ENCODE peak calls at places on chromosomes 16 and 17, in nine cellular contexts. G is NB4, I is fibroblast of lung, P is heart left ventricle, D is tibial artery, Z is endodermal cell, C is body of pancreas, U is cardiac muscle cell, L is fibroblast of the aortic adventitia. T is an unnamed sample.

GRCh38 chr17:79038545-79039135 is 14.7 kb downstream of the C1QTNF1 start:
- DNase-seq in L (peak), G (no peak), I (peak), D (peak), P (no peak), C (no peak), U (peak), Z (peak), T (peak)

GRCh38 chr17:63095459-63095858 is 129.4 kb downstream of the TANC2 start:
- DNase-seq in I (peak), G (no peak), D (no peak), L (no peak), U (no peak), P (no peak), C (no peak), Z (no peak), T (no peak)

GRCh38 chr17:75262112-75262606 is 480 bp downstream of the MRPS7 start:
- DNase-seq in C (no peak), I (peak), G (peak), L (no peak), Z (no peak), D (no peak), P (no peak), U (no peak), T (no peak)

GRCh38 chr17:81831957-81832607 is 1.0 kb downstream of the MCRIP1 start:
- DNase-seq in Z (no peak), P (peak), I (peak), C (peak), G (peak), L (peak), D (peak), U (no peak), T (no peak)

GRCh38 chr17:40021471-40021961 is 6.3 kb downstream of the CSF3 start:
- DNase-seq in U (peak), Z (no peak), L (peak), C (no peak), D (peak), G (no peak), I (peak), P (no peak), T (no peak)

GRCh38 chr17:3744032-3744431 is 20.3 kb downstream of the HASPIN start:
- DNase-seq in C (no peak), L (no peak), G (no peak), Z (no peak), P (no peak), U (no peak), I (peak), D (no peak), T (no peak)

GRCh38 chr16:77113835-77114234 is 77.2 kb upstream of the MON1B start:
- DNase-seq in I (no peak), P (peak), L (no peak), C (peak), D (no peak), G (no peak), U (peak), Z (no peak), T (no peak)

GRCh38 chr16:7405166-7405565 is 72.5 kb downstream of the RBFOX1 start:
- DNase-seq in Z (peak), U (no peak), C (peak), L (no peak), D (no peak), G (no peak), P (peak), I (no peak), T (no peak)

GRCh38 chr16:1763521-1764511 is 7.5 kb downstream of the NME3 start:
- DNase-seq in U (peak), I (peak), C (no peak), D (no peak), P (no peak), G (no peak), L (no peak), Z (peak), T (no peak)

GRCh38 chr16:89019511-89019910 is 42.5 kb upstream of the CBFA2T3 start:
- DNase-seq in L (no peak), I (no peak), D (no peak), C (no peak), P (no peak), Z (peak), G (no peak), U (no peak), T (no peak)

GRCh38 chr17:64095144-64095882 is 34.6 kb downstream of the ERN1 start:
- DNase-seq in G (no peak), Z (no peak), C (peak), L (no peak), U (no peak), D (no peak), P (no peak), I (no peak), T (no peak)

GRCh38 chr16:16001856-16002255 is 52.4 kb downstream of the ABCC1 start:
- DNase-seq in P (no peak), Z (no peak), I (no peak), D (no peak), C (peak), U (no peak), L (no peak), G (no peak), T (no peak)

GRCh38 chr17:80832266-80832676 is 159.4 kb upstream of the CHMP6 start:
- DNase-seq in U (peak), L (peak), P (peak), C (peak), G (no peak), I (peak), Z (peak), D (no peak), T (no peak)

GRCh38 chr16:80700558-80700957 is 103.8 kb downstream of the CDYL2 start:
- DNase-seq in U (no peak), C (no peak), L (no peak), I (no peak), D (no peak), P (no peak), Z (no peak), G (no peak), T (no peak)

GRCh38 chr16:80158766-80159165 is 382.0 kb upstream of the DYNLRB2 start:
- DNase-seq in G (no peak), Z (no peak), I (peak), C (no peak), P (no peak), U (no peak), D (no peak), L (peak), T (peak)

GRCh38 chr16:46844771-46845170 is 13.8 kb upstream of the C16orf87 start:
- DNase-seq in Z (peak), C (no peak), U (no peak), I (peak), L (no peak), D (no peak), G (no peak), P (no peak), T (no peak)

GRCh38 chr17:44108440-44109311 is 14.8 kb downstream of the HDAC5 start:
- DNase-seq in D (peak), U (peak), G (no peak), I (peak), P (peak), Z (peak), L (peak), C (peak), T (peak)

GRCh38 chr16:457732-458400 is 32.4 kb downstream of the RAB11FIP3 start:
- DNase-seq in P (no peak), I (no peak), Z (peak), U (peak), C (peak), L (no peak), G (no peak), D (no peak), T (no peak)

GRCh38 chr17:16354585-16354984 is 1.3 kb upstream of the CENPV start:
- DNase-seq in C (no peak), Z (peak), P (no peak), G (no peak), D (no peak), L (no peak), U (no peak), I (no peak), T (no peak)

DNA sequence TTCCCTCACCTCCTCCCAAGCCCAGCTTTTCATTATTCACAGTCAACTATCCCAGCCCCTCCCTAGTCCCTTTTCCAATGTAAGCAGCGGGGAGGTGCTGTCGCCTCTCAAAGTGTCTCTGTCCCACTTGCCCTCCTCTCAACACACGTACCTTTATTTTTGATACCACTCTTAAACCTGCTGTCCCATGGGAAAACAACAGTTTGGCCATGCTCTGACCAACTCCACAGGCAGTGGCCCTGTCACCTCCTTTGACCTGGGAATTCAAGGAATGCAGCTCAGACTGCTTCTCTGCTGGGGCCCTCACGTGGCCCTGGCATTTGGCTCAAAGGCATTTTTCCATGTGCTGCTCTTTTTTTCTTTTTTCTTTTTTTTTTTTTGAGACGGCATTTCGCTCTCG is 4.2 kb downstream of the LYRM9 start:
- DNase-seq in U (peak), G (no peak), Z (peak), C (peak), L (no peak), P (no peak), I (peak), D (no peak), T (no peak)
- H3K4me3 ChIP-seq in U (no peak), G (no peak), Z (peak), C (no peak), L (no peak), P (no peak), I (no peak), D (no peak), T (no peak)

DNA sequence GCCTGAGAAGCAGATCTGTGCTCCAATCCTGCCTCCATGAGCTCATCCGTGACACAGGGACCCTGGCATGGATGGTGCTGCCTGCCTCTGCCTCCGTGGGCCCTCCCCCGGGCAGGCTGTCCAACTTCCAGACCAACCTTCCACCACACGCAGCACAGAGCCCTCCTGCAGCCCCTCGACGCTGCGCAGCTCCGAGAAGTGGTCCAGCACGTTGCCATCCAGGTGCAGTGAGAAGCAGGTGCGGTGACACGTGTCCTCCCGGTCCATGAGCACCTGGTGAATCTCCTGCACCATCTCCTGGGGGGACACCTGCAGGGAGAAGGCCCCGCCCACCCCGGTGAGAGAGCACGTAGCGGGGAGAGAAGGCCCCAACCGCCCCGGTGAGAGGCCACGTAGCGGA is 8.4 kb downstream of the CLUH start:
- DNase-seq in C (no peak), P (peak), U (no peak), G (no peak), Z (peak), L (no peak), I (no peak), D (no peak), T (no peak)
- H3K4me3 ChIP-seq in C (no peak), P (no peak), U (no peak), G (no peak), Z (no peak), L (no peak), I (no peak), D (no peak), T (no peak)

GRCh38 chr16:14307623-14308356 is 236.7 kb downstream of the MRTFB start:
- DNase-seq in Z (peak), U (no peak), C (peak), D (peak), P (peak), L (peak), I (peak), G (peak), T (no peak)

GRCh38 chr16:14309001-14309886 is 238.1 kb downstream of the MRTFB start:
- DNase-seq in P (no peak), D (no peak), U (no peak), L (no peak), I (peak), C (peak), G (peak), Z (peak), T (no peak)

GRCh38 chr16:14307059-14307531 is 236.0 kb downstream of the MRTFB start:
- DNase-seq in Z (peak), P (no peak), G (no peak), L (no peak), I (no peak), D (no peak), U (no peak), C (no peak), T (no peak)

GRCh38 chr16:14309906-14310305 is 238.8 kb downstream of the MRTFB start:
- DNase-seq in L (peak), D (no peak), I (peak), Z (peak), C (no peak), U (no peak), P (no peak), G (no peak), T (no peak)

GRCh38 chr16:14308357-14308723 is 237.2 kb downstream of the MRTFB start:
- DNase-seq in I (no peak), U (no peak), L (no peak), Z (no peak), P (no peak), D (no peak), C (no peak), G (no peak), T (no peak)
- H3K4me3 ChIP-seq in I (no peak), U (no peak), L (no peak), Z (no peak), P (no peak), D (peak), C (no peak), G (no peak), T (no peak)

GRCh38 chr16:56936950-56937349 is 5.0 kb downstream of the HERPUD1 start:
- DNase-seq in C (no peak), U (no peak), I (no peak), D (no peak), Z (no peak), G (no peak), P (no peak), L (peak), T (no peak)
- H3K4me3 ChIP-seq in C (peak), U (no peak), I (no peak), D (no peak), Z (no peak), G (no peak), P (no peak), L (peak), T (peak)

GRCh38 chr16:31105677-31106213 is 2.4 kb upstream of the BCKDK start:
- DNase-seq in L (peak), C (peak), I (peak), G (peak), D (peak), Z (peak), P (peak), U (peak), T (no peak)

GRCh38 chr16:31106509-31107464 is 1.4 kb upstream of the BCKDK start:
- DNase-seq in U (no peak), G (no peak), C (no peak), P (no peak), I (no peak), L (no peak), D (no peak), Z (no peak), T (no peak)

GRCh38 chr16:31108794-31109558 is 790 bp downstream of the BCKDK start:
- DNase-seq in L (no peak), U (no peak), C (no peak), D (no peak), I (no peak), Z (no peak), P (no peak), G (no peak), T (no peak)

GRCh38 chr16:31108035-31108793 is at the start of gene BCKDK:
- DNase-seq in U (peak), Z (peak), L (peak), G (peak), D (peak), I (peak), C (peak), P (peak), T (no peak)

GRCh38 chr16:31107465-31107867 is 720 bp upstream of the BCKDK start:
- DNase-seq in I (no peak), G (no peak), U (no peak), C (no peak), D (no peak), L (no peak), Z (no peak), P (no peak), T (no peak)
- H3K4me3 ChIP-seq in I (no peak), G (peak), U (no peak), C (no peak), D (no peak), L (no peak), Z (peak), P (no peak), T (peak)

DNA sequence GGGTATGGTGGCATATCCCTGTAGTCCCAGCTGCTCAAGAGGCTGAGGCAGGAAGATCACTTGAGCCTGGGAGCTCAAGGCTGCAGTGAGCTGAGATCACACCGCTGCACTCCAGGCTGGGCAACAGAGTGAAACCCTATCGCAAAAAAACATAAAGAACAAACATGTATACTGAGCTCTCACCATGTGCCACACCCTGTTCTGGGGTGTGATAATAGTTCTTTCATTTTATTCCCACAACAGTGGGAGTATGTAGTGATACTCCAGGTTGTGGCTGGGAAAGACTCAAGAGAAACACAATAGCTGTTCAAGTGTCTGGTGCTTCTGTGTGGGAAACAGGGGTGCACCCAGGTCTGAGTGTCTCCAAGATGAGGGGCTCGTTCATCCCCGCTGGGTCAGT is 90.7 kb downstream of the SOCS1 start:
- DNase-seq in C (no peak), G (no peak), D (no peak), U (no peak), I (no peak), Z (no peak), L (no peak), P (peak), T (no peak)
- H3K4me3 ChIP-seq in C (no peak), G (no peak), D (no peak), U (no peak), I (no peak), Z (no peak), L (no peak), P (no peak), T (no peak)

T was measured in skeletal muscle cell.